ENCODE peak calls at places on chromosomes 3 and 15, in six cellular contexts. G is breast epithelium, R is K562, B is upper lobe of left lung, T is GM23338, F is sigmoid colon. W is an unnamed sample. For H3K4me1, the result is how much of the 10 kb centered on the place peaks cover.

GRCh38 chr15:83850846-83851245 is 196.9 kb downstream of the ADAMTSL3 start:
- DNase-seq in T (no peak), G (no peak), R (no peak), F (no peak), B (no peak), W (no peak)

GRCh38 chr3:44902628-44903027 is 28.2 kb downstream of the TGM4 start:
- DNase-seq in F (no peak), G (no peak), B (no peak), R (no peak), T (no peak), W (no peak)

GRCh38 chr3:8052599-8053185 is 448.9 kb upstream of the LMCD1 start:
- DNase-seq in R (no peak), G (no peak), T (no peak), B (no peak), F (no peak), W (no peak)

GRCh38 chr15:70701891-70702568 is 61.3 kb downstream of the UACA start:
- DNase-seq in F (no peak), R (no peak), G (no peak), B (no peak), T (no peak), W (no peak)

GRCh38 chr15:93488157-93488803 is 399.3 kb upstream of the RGMA start:
- DNase-seq in T (no peak), B (no peak), G (no peak), R (no peak), F (no peak), W (no peak)

GRCh38 chr3:46228259-46229222 is 13.7 kb upstream of the CCR3 start:
- DNase-seq in R (no peak), F (peak), T (no peak), B (no peak), G (no peak), W (no peak)

GRCh38 chr15:75143738-75144334 is 57.8 kb upstream of the C15orf39 start:
- DNase-seq in T (peak), F (no peak), B (no peak), G (no peak), R (no peak), W (no peak)

GRCh38 chr3:172129868-172130751 is 90.7 kb downstream of the FNDC3B start:
- DNase-seq in B (peak), T (no peak), G (peak), F (peak), R (peak), W (peak)

GRCh38 chr3:173221010-173221409 is 80.0 kb upstream of the SPATA16 start:
- DNase-seq in G (no peak), R (no peak), F (no peak), T (peak), B (no peak), W (no peak)

GRCh38 chr15:99732711-99733267 is 448 bp downstream of the LYSMD4 start:
- DNase-seq in F (peak), G (no peak), R (peak), B (no peak), T (peak), W (peak)

GRCh38 chr15:91956026-91956723 is 102.7 kb downstream of the SLCO3A1 start:
- DNase-seq in F (no peak), B (no peak), T (peak), G (no peak), R (no peak), W (peak)

DNA sequence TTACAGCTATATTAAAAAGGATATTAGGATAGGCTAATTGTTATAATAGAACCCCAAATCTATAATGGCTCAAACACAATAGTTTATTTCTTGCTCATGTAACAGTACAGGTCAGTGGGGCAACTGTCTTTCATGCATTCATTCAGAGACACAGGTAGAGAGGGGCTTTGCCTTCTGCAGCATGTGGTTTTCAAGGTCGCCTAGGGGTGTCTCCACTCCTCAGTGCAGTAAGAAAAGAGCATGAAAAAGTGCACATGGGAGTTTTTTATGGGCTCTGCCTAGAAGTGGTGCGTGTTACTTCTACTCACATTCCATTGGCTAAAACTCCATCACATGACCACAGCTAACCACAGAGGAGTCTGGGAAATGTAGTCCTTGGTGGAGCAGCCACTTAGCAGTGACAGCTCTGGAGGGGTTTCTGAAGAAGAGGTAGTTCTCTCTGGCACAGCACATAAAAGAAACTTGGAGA is 1.8 kb downstream of the ZBTB38 start:
- DNase-seq in F (peak), R (peak), G (no peak), T (peak), B (peak), W (peak)
- TF ChIP-seq POLR2AphosphoS5 in F (peak), R (peak), G (no peak), T (no peak), B (peak), W (peak)

DNA sequence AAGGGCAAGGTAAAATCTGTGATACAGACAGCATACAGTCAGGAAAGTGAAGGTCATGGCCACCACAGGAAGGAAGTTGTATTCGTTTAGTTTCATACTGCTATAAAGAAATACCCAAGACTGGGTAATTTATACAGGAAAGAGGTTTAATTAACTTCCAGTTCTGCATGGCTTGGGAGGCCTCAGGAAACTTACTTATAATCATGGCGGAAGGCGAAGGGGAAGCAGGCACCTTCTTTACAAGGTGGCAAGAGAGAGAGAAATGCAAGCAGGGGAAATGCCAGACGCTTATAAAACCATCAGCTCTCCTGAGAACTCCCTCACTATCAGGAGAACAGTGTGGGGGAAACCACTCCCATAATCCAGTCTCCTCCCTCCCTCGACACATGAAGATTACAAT is 353.7 kb upstream of the SEMA6D start:
- DNase-seq in T (no peak), B (no peak), G (no peak), F (no peak), R (no peak), W (no peak)
- H3K4me3 ChIP-seq in T (no peak), B (no peak), G (no peak), F (no peak), R (no peak), W (no peak)

GRCh38 chr3:101857279-101857678 is 8.0 kb downstream of the NFKBIZ start:
- DNase-seq in T (no peak), R (no peak), B (no peak), G (no peak), F (no peak), W (no peak)
- H3K4me1 ChIP-seq in T (under half), R (under half), B (under half), G (under half), F (under half), W (under half)

GRCh38 chr15:63600646-63601025 is 3.4 kb downstream of the FBXL22 start:
- DNase-seq in R (no peak), G (peak), B (peak), T (peak), F (peak), W (peak)
- TF ChIP-seq POLR2AphosphoS5 in R (no peak), G (peak), B (peak), T (no peak), F (peak), W (peak)

GRCh38 chr3:187024561-187025226 is 94.4 kb downstream of the ST6GAL1 start:
- DNase-seq in G (no peak), R (no peak), F (no peak), B (no peak), T (no peak), W (no peak)
- H3K4me3 ChIP-seq in G (no peak), R (no peak), F (no peak), B (no peak), T (no peak), W (no peak)

DNA sequence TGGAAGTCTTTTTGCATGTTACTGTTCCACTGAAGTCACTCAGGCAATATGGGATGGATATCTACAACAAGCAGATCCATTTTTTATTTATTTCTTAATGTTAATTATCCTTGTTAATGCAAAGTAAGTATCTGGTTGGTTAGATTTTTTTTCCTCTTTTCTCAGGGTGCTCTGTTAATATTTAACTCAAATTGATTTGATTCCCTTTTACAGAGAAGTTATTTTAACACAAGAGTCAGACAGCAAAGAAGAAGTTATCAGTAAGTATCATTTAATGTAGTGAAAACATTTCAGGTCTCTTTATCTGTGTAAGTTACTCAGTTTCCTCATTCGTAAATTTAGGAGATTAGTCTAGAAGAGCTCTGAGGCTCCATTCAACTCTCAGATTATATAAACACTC is 34.3 kb downstream of the TBC1D23 start:
- DNase-seq in G (no peak), F (no peak), B (no peak), R (no peak), T (no peak), W (no peak)
- H3K4me1 ChIP-seq in G (under half), F (under half), B (under half), R (under half), T (under half), W (under half)

DNA sequence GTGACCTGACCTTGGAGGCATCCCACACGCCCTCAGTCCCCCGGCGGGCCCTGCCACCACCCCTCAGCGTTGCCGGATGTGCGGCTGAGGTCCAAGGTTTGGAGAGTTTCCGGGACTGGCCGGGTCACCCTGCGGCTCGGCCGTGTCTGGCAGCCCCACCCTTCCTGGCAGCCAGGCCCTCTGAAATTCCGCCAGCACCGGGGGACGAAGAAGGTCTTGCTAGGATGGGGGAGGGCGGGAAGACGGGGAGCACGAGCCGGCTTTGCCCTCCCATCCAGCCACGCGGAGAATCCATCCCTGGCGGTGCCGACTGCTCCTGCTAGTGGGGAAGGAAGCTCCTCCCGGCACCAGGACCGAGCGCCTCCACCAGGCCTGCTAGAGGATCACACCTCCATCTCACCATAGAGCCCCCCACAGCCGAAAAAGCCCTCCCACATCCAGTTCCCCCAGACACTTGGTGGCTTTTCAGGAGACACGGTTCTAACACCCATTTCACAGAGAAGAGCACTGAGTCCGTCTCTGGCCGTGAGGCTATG is 81.5 kb downstream of the CPN2 start:
- DNase-seq in G (peak), R (peak), T (peak), B (peak), F (peak), W (peak)
- TF ChIP-seq POLR2AphosphoS5 in G (peak), R (no peak), T (no peak), B (peak), F (peak), W (peak)

DNA sequence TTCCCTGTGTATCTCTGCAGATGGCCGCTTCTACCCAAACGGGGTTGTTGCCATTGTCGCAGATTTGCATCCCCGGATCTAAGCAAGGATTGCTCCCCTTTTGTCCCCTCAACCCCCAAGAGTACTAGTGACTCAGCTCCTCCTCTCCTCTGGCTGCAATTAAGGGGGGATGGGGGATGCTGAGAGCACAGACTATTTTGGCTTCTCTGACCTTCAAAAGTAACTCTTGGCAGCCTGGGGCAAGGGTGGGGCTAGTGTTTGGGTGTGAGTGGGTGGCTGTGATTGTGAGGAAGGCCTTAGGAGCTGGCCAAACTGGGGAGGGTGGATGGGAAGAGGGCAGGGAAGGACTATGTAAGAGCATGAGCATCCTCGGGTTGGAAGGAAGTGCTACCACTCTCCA is 1.2 kb upstream of the MAP1A start:
- DNase-seq in R (no peak), F (peak), B (no peak), G (no peak), T (no peak), W (no peak)
- H3K4me3 ChIP-seq in R (no peak), F (no peak), B (no peak), G (peak), T (peak), W (no peak)

GRCh38 chr15:96346409-96346808 is 15.9 kb downstream of the NR2F2 start:
- DNase-seq in G (no peak), T (no peak), F (no peak), R (no peak), B (no peak), W (no peak)

GRCh38 chr15:96344120-96344705 is 13.7 kb downstream of the NR2F2 start:
- DNase-seq in R (no peak), F (no peak), B (no peak), T (peak), G (no peak), W (no peak)

GRCh38 chr15:96345560-96346389 is 15.3 kb downstream of the NR2F2 start:
- DNase-seq in F (peak), G (peak), R (no peak), T (peak), B (peak), W (peak)

GRCh38 chr15:96343529-96344072 is 13.1 kb downstream of the NR2F2 start:
- DNase-seq in R (no peak), T (peak), G (no peak), F (no peak), B (no peak), W (no peak)

DNA sequence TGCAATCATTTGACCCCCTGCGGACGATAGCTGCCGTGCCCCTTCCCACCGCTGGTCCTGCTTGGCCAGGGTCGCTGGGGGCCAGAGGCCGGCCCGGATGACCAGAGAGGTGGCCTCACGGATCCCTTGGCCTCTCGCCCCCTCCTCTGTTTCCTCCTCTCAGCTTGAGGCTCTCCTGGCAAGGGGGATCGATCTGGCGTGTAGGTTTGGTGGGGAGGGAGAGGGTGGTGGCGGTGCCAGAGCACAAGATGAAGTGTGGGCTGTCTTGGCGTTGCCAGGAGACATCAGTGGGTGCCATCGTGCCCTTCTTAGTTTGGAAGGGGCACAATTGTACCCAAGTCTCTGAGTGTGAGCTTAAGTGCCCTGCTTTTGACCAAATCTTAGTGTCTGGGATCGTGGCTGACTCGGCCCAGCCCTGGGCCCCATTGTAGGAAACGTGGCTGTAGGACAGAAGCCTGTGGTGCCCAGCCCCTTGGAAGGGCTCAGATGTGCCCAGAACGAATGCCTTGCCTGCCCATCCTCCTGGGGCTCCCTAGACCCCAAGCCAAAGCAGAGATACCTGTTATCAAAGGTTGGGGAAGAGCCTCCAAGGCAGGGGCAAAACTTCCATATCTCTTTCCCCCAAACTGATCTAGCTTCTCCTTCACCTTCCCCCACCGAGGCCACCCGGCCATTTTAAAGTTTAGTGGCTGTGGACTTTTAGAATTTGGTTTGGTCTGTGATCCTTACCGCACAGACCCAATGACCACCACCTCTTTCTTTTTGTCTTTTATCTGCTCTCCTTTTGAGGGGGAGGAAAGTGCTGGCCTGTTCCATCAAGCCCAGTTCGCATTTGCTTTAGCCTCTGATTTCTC is 14.4 kb downstream of the NR2F2 start:
- DNase-seq in B (no peak), G (no peak), T (peak), R (no peak), F (peak), W (no peak)
- H3K4me1 ChIP-seq in B (under half), G (under half), T (half or more), R (under half), F (half or more), W (under half)

DNA sequence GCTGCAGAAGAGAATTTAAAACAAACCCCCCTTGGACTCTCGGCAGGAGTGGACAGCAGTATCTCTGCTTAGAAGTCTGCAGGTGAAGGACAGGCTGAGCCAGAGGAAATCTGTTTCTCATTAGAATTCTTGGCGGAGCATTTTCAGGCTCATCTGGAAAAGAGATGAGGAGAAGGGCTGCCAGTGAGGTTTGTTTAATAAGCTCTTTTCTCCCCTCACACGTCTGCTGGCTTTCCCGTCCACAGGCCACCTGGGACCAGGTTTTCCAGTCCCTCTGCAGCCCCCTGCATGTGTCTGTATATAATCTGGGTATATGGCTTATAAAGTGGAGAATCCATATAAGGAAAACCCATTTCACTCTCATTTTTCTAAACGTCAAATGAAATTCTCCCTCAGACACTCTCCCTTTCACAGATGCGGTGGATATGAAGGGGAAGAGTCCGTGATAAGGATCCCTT is 155.4 kb upstream of the TPM1 start:
- DNase-seq in R (no peak), B (no peak), F (no peak), G (no peak), T (no peak), W (no peak)
- TF ChIP-seq POLR2AphosphoS5 in R (no peak), B (no peak), F (no peak), G (no peak), T (no peak), W (no peak)

W was measured in prostate gland.